ENCODE peak calls at places on chromosomes 4 and X, in seven cellular contexts. F is pancreas; O is aorta; Q is RWPE2; L is heart right ventricle; S is CD8-positive, alpha-beta memory T cell; V is effector memory CD4-positive, alpha-beta T cell. T is an unnamed sample. For H3K36me3 and H3K4me1, the result is how much of the 10 kb centered on the place peaks cover.

GRCh38 chr4:71239365-71239764 is 99.5 kb upstream of the SLC4A4 start:
- DNase-seq in V (no peak), F (no peak), L (no peak), S (no peak), O (no peak), Q (no peak), T (no peak)

GRCh38 chr4:797066-797465 is 28.9 kb downstream of the CPLX1 start:
- DNase-seq in L (no peak), S (no peak), V (no peak), Q (no peak), O (peak), F (no peak), T (no peak)

GRCh38 chr4:72690782-72691181 is 121.8 kb upstream of the ADAMTS3 start:
- DNase-seq in L (no peak), O (no peak), S (no peak), F (no peak), Q (no peak), V (no peak), T (no peak)

GRCh38 chr4:53601251-53601764 is 10.0 kb upstream of the LNX1 start:
- DNase-seq in S (no peak), F (peak), Q (no peak), L (no peak), V (no peak), O (no peak), T (peak)

GRCh38 chr4:145125396-145125795 is 27.3 kb downstream of the ABCE1 start:
- DNase-seq in S (no peak), O (no peak), V (no peak), F (no peak), Q (no peak), L (no peak), T (no peak)

GRCh38 chrX:50447535-50447934 is 23.1 kb downstream of the DGKK start:
- DNase-seq in Q (no peak), L (no peak), V (no peak), F (no peak), S (no peak), O (no peak), T (no peak)

GRCh38 chr4:121034010-121034409 is 38.3 kb downstream of the NDNF start:
- DNase-seq in L (no peak), Q (no peak), V (no peak), S (no peak), O (no peak), F (peak), T (no peak)

GRCh38 chrX:134172588-134173259 is 64.3 kb upstream of the CCDC160 start:
- DNase-seq in F (peak), S (peak), Q (no peak), V (no peak), O (no peak), L (no peak), T (no peak)

GRCh38 chr4:13640149-13640671 is 12.7 kb upstream of the BOD1L1 start:
- DNase-seq in F (no peak), L (no peak), Q (peak), V (no peak), S (no peak), O (no peak), T (no peak)

GRCh38 chrX:134167804-134168203 is 69.2 kb upstream of the CCDC160 start:
- DNase-seq in S (no peak), O (no peak), Q (no peak), V (no peak), F (no peak), L (no peak), T (no peak)

GRCh38 chrX:1418901-1419544 is 27.1 kb upstream of the SLC25A6 start:
- DNase-seq in V (no peak), Q (no peak), S (no peak), L (no peak), O (peak), F (no peak), T (no peak)

GRCh38 chrX:12237131-12237530 is 98.9 kb downstream of the FRMPD4 start:
- DNase-seq in F (no peak), L (no peak), O (no peak), V (no peak), S (no peak), Q (no peak), T (no peak)

GRCh38 chrX:12237771-12238170 is 99.5 kb downstream of the FRMPD4 start:
- DNase-seq in V (no peak), S (no peak), F (no peak), Q (no peak), O (no peak), L (no peak), T (no peak)

GRCh38 chrX:12241026-12241425 is 102.8 kb downstream of the FRMPD4 start:
- DNase-seq in L (no peak), F (no peak), O (no peak), V (no peak), S (no peak), Q (no peak), T (no peak)

GRCh38 chrX:12240491-12240890 is 102.2 kb downstream of the FRMPD4 start:
- DNase-seq in O (no peak), L (no peak), Q (no peak), S (no peak), V (no peak), F (no peak), T (no peak)

GRCh38 chrX:12239356-12240082 is 101.2 kb downstream of the FRMPD4 start:
- DNase-seq in F (no peak), Q (no peak), O (no peak), V (no peak), L (no peak), S (no peak), T (no peak)
- H3K36me3 ChIP-seq in F (under half), Q (under half), O (under half), V (under half), L (under half), S (under half), T (under half)

GRCh38 chr4:139594591-139595185 is 38.7 kb upstream of the SETD7 start:
- DNase-seq in F (no peak), Q (no peak), O (no peak), S (no peak), V (no peak), L (no peak), T (no peak)

GRCh38 chr4:139596680-139597279 is 40.8 kb upstream of the SETD7 start:
- DNase-seq in S (no peak), O (no peak), F (no peak), Q (no peak), L (no peak), V (no peak), T (no peak)

GRCh38 chr4:139595989-139596679 is 40.1 kb upstream of the SETD7 start:
- DNase-seq in F (no peak), L (no peak), Q (no peak), O (no peak), S (no peak), V (no peak), T (no peak)

GRCh38 chr4:139589619-139590018 is 33.6 kb upstream of the SETD7 start:
- DNase-seq in Q (no peak), L (no peak), V (no peak), O (no peak), F (no peak), S (no peak), T (no peak)

GRCh38 chr4:139593091-139593564 is 37.1 kb upstream of the SETD7 start:
- DNase-seq in L (no peak), O (no peak), F (no peak), Q (no peak), V (no peak), S (no peak), T (no peak)
- H3K27ac ChIP-seq in L (no peak), O (no peak), F (no peak), Q (no peak), V (no peak), S (no peak), T (no peak)

GRCh38 chrX:65685112-65685511 is 17.7 kb downstream of the MSN start:
- DNase-seq in V (no peak), S (no peak), L (no peak), O (no peak), Q (no peak), F (no peak), T (no peak)
- H3K4me1 ChIP-seq in V (half or more), S (half or more), L (half or more), O (under half), Q (half or more), F (under half), T (half or more)

DNA sequence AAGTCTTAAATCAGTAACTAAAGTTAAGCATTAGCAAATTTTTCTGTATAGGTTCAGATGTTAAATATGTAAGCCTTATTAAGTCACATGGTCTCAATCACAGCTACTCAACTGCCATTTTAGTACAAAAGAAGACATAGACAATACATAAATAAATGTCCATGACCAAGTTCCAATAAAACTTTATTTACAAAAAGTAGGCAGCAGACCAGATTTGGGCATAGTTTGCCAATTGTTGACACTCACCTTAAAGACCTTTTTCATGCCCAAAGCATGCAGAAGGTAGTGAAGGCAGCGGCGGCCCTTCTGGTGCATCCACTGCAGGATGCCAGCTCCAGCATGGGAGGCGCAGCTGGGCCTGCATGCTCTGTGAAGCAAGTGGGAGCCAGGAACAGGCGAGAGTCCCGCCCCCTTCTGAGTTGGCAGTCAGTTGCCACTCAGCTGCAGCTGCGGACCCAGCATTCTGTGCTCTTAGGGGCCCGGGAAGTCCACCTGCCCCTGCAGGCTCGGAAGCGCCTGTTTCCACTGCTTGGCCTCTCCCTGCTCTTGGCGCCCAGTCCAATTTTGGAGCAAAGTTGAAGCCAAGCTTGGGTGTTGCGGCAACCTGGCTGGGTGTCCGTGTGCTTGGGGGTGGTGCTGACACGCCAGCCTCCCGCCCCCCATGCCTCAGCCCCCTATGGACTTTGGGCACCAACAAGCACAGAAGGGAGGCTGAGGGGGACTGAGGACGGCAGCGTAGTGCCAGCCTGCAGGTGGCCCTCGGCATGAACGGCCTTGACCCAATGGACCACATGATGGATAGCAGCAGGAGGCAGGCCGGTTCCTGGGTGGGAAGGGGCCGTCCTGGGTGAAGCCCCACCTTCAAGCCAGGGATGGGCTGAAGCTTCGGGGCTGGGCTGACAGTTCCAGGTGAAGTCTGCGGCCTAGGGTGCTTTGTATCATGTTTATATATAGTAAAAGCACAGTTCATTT is 42.4 kb upstream of the PABPC4L start:
- DNase-seq in Q (peak), F (peak), L (no peak), S (no peak), O (no peak), V (no peak), T (no peak)
- H3K36me3 ChIP-seq in Q (under half), F (under half), L (under half), S (under half), O (under half), V (under half), T (under half)

DNA sequence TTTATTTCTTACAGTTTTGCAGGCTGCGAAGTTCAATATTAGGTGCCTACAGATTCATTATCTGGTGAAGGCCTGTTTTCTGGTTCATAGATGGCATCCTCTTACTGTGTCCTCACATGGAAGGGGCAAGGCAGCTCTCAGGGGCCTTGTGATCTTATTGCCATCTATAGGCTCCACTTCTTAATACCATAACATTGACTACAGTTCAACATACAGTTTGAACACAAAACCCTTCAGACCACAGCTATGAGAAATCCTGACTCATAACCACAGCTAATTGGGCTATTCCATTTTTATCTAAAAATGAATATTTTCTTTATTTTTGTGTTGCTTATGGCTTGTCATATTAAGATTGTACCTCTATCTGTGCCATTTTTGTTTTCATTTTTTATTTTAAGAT is 72.3 kb downstream of the STAG2 start:
- DNase-seq in V (no peak), S (no peak), Q (no peak), O (no peak), F (no peak), L (no peak), T (no peak)
- H3K27ac ChIP-seq in V (no peak), S (no peak), Q (no peak), O (no peak), F (no peak), L (no peak), T (no peak)

GRCh38 chr4:102824398-102824797 is 3.0 kb downstream of the UBE2D3 start:
- DNase-seq in V (no peak), L (no peak), O (no peak), S (no peak), Q (no peak), F (no peak), T (no peak)
- H3K4me1 ChIP-seq in V (under half), L (half or more), O (under half), S (half or more), Q (half or more), F (half or more), T (half or more)

GRCh38 chr4:135201081-135201480 is 999.5 kb upstream of the PABPC4L start:
- DNase-seq in F (no peak), V (no peak), Q (no peak), L (no peak), O (no peak), S (no peak), T (no peak)

GRCh38 chr4:135192746-135193535 is 991.4 kb upstream of the PABPC4L start:
- DNase-seq in Q (no peak), F (no peak), S (no peak), V (no peak), L (no peak), O (no peak), T (no peak)

GRCh38 chr4:135194477-135194876 is 992.9 kb upstream of the PABPC4L start:
- DNase-seq in F (no peak), V (no peak), S (no peak), L (no peak), O (no peak), Q (no peak), T (no peak)

DNA sequence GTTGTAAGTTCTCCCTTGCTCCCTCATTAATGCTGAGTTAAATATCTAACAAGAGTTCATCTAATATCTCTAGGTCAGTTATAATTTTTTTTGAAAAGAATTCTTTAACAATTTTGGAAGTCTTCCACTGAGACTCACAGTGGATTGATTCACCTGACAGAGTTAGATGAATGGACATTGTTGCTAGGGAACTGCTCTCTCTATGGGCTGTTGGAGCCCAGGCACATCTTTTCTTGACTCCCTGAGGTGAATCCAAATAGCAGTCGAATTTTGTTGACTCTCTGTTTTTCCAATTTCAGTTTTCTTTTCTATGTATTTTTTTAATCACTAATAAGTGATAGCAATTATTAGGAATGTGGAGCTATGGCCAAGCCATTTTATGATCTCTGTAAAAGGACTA is 996.1 kb upstream of the PABPC4L start:
- DNase-seq in L (no peak), S (no peak), O (no peak), V (no peak), Q (no peak), F (no peak), T (no peak)
- H3K36me3 ChIP-seq in L (under half), S (under half), O (under half), V (under half), Q (under half), F (under half), T (under half)

DNA sequence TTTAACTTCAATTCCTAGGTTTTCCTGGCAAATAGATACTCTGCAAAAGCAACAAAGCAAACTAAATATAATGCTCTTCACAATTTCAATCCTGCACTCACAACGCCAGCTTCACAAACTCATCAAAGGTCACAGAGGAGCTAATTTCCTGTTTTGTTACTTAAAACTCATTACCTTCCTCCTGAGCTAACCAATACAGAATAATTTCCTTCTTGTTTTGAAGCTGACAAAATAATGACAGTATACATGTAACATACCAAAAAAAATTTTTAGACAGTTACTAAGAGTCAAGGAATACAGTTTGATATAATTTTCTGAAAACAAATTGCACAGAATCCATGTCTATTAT is 17.9 kb downstream of the CNOT6L start:
- DNase-seq in L (no peak), F (no peak), O (no peak), Q (no peak), V (no peak), S (no peak), T (no peak)
- H3K27ac ChIP-seq in L (peak), F (peak), O (peak), Q (no peak), V (peak), S (no peak), T (peak)